ENCODE peak calls at places on chromosome 10, in nine cellular contexts. J is HL-60, F is GM23338, X is HCT116, M is spleen, L is Panc1, V is transverse colon, E is GM12878, H is prostate gland. Q is an unnamed sample.
A peak's percentile ranks its signal among the peaks of the same experiment; 100 is the strongest.

GRCh38 chr10:126157127-126157526 is 231.2 kb downstream of the ADAM12 start:
- DNase-seq in J (no peak), F (no peak), X (no peak), M (no peak), L (no peak), V (no peak), E (no peak), H (no peak), Q (no peak)

GRCh38 chr10:29828440-29828894 is 193.7 kb upstream of the SVIL start:
- DNase-seq in J (no peak), F (no peak), X (no peak), M (no peak), L (no peak), V (no peak), E (no peak), H (no peak), Q (no peak)

GRCh38 chr10:80701706-80702105 is 164.0 kb downstream of the SH2D4B start:
- DNase-seq in J (no peak), F (no peak), X (no peak), M (no peak), L (no peak), V (no peak), E (no peak), H (no peak), Q (no peak)

GRCh38 chr10:73744690-73744994 is 470 bp downstream of the SEC24C start:
- DNase-seq in J (no peak), F (peak; percentile 85), X (no peak), M (no peak), L (no peak), V (peak; percentile 71), E (no peak), H (peak; percentile 14), Q (peak; percentile 58)

GRCh38 chr10:12784646-12785045 is 216.9 kb downstream of the CCDC3 start:
- DNase-seq in J (no peak), F (no peak), X (no peak), M (no peak), L (no peak), V (no peak), E (no peak), H (no peak), Q (no peak)

GRCh38 chr10:68861253-68861652 is 33.9 kb downstream of the STOX1 start:
- DNase-seq in J (peak; percentile 3), F (peak; percentile 36), X (peak; percentile 15), M (no peak), L (no peak), V (no peak), E (no peak), H (no peak), Q (no peak)

GRCh38 chr10:119531067-119531466 is 11.5 kb downstream of the RGS10 start:
- DNase-seq in J (no peak), F (no peak), X (no peak), M (no peak), L (no peak), V (no peak), E (no peak), H (no peak), Q (no peak)

GRCh38 chr10:106696239-106696638 is 468.3 kb downstream of the SORCS1 start:
- DNase-seq in J (no peak), F (no peak), X (no peak), M (no peak), L (no peak), V (no peak), E (no peak), H (no peak), Q (no peak)

GRCh38 chr10:132509506-132510173 is 27.9 kb upstream of the INPP5A start:
- DNase-seq in J (no peak), F (no peak), X (no peak), M (peak; percentile 54), L (no peak), V (no peak), E (no peak), H (no peak), Q (no peak)

GRCh38 chr10:100008142-100008522 is 1.6 kb downstream of the DNMBP start:
- DNase-seq in J (no peak), F (no peak), X (no peak), M (no peak), L (no peak), V (no peak), E (no peak), H (no peak), Q (no peak)
- TF ChIP-seq CTCF in J (no peak), F (no peak), X (no peak), M (no peak), L (no peak), V (no peak), E (no peak), H (no peak), Q (no peak)

GRCh38 chr10:102801496-102801895 is 35.7 kb downstream of the CYP17A1 start:
- DNase-seq in J (no peak), F (peak; percentile 54), X (no peak), M (no peak), L (no peak), V (no peak), E (no peak), H (no peak), Q (no peak)

GRCh38 chr10:102800601-102801335 is 36.4 kb downstream of the CYP17A1 start:
- DNase-seq in J (no peak), F (no peak), X (no peak), M (no peak), L (no peak), V (no peak), E (no peak), H (no peak), Q (no peak)

GRCh38 chr10:102804382-102804781 is 32.8 kb downstream of the CYP17A1 start:
- DNase-seq in J (no peak), F (no peak), X (no peak), M (no peak), L (no peak), V (no peak), E (no peak), H (no peak), Q (no peak)

GRCh38 chr10:102801978-102802377 is 35.2 kb downstream of the CYP17A1 start:
- DNase-seq in J (no peak), F (no peak), X (no peak), M (no peak), L (no peak), V (no peak), E (no peak), H (no peak), Q (no peak)

DNA sequence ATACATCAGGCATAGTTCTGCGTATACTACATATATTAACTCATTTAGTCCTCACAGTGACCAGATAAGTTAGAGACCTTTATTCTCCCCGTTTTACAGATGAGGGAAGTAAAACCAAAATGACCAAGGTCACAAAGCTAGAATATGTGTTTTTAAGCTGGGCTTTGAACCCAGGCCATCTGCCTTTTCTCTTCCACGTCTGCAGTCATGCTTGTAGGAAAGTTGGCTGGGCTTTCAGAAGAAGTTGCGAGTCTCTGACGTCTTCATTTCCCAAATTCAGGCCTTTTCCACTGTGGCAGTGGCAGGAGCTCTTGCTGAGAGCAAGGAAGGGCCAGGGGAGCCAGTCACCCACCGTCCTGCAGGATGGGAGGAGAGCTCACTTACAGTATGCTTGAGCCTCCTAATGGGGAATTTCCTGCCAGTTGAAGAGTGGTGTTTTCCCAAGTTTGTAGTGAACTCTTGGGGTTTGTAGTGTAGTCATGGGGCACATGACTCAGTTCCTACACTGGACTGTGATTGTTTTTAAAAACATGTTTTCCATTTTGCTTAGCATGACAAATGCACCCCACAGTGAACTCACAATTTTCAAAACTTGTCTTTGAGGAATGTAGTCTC is 34.2 kb downstream of the CYP17A1 start:
- DNase-seq in J (no peak), F (peak; percentile 73), X (no peak), M (no peak), L (no peak), V (peak; percentile 29), E (peak; percentile 38), H (no peak), Q (no peak)
- TF ChIP-seq POLR2AphosphoS5 in J (no peak), F (no peak), X (no peak), M (peak; percentile 74), L (no peak), V (peak; percentile 41), E (no peak), H (no peak), Q (no peak)

GRCh38 chr10:84008878-84009277 is 130.4 kb upstream of the GHITM start:
- DNase-seq in J (peak; percentile 25), F (peak; percentile 73), X (peak; percentile 21), M (no peak), L (no peak), V (peak; percentile 41), E (no peak), H (no peak), Q (no peak)
- TF ChIP-seq CTCF in J (peak; percentile 49), F (peak; percentile 86), X (peak; percentile 91), M (no peak), L (peak; percentile 90), V (peak; percentile 76), E (peak; percentile 89), H (no peak), Q (no peak)

GRCh38 chr10:97916586-97916985 is 66.9 kb downstream of the GOLGA7B start:
- DNase-seq in J (no peak), F (no peak), X (no peak), M (no peak), L (no peak), V (no peak), E (no peak), H (peak; percentile 71), Q (peak; percentile 40)
- TF ChIP-seq POLR2AphosphoS5 in J (no peak), F (no peak), X (no peak), M (no peak), L (no peak), V (no peak), E (no peak), H (peak; percentile 85), Q (no peak)

Q was measured in stomach.